ENCODE peak calls at places on chromosomes 12 and 14, in four cellular contexts. F is PC-9, D is GM23248, O is SK-N-SH. K is an unnamed sample.

GRCh38 chr12:55743967-55744931 is 1.3 kb downstream of the GDF11 start:
- DNase-seq in D (peak; percentile 41), F (no peak), O (peak; percentile 49), K (no peak)

GRCh38 chr12:6323340-6323994 is 13.0 kb downstream of the PLEKHG6 start:
- DNase-seq in D (peak; percentile 98), F (peak; percentile 75), O (peak; percentile 63), K (peak; percentile 64)

GRCh38 chr12:6116481-6117021 is 7.9 kb downstream of the VWF start:
- DNase-seq in D (no peak), O (no peak), F (peak; percentile 36), K (no peak)

GRCh38 chr12:47818382-47818700 is 1.4 kb downstream of the HDAC7 start:
- DNase-seq in O (no peak), F (no peak), D (peak; percentile 70), K (no peak)

GRCh38 chr12:8658361-8658760 is 4.3 kb downstream of the MFAP5 start:
- DNase-seq in O (no peak), F (peak; percentile 49), D (peak; percentile 88), K (no peak)

GRCh38 chr14:69675246-69675583 is 63.8 kb downstream of the SUSD6 start:
- DNase-seq in D (peak; percentile 26), F (no peak), O (no peak), K (no peak)

GRCh38 chr12:104414581-104415305 is 42.0 kb upstream of the CHST11 start:
- DNase-seq in F (peak; percentile 53), O (no peak), D (no peak), K (no peak)

GRCh38 chr12:27653661-27654060 is 42.6 kb upstream of the REP15 start:
- DNase-seq in F (no peak), O (no peak), D (no peak), K (no peak)

GRCh38 chr14:55025948-55026347 is 951 bp downstream of the WDHD1 start:
- DNase-seq in O (no peak), D (peak; percentile 7), F (no peak), K (no peak)

GRCh38 chr12:41988715-41989114 is 156.0 kb downstream of the GXYLT1 start:
- DNase-seq in O (no peak), D (no peak), F (no peak), K (no peak)

GRCh38 chr12:61213646-61214045 is 1046.6 kb upstream of the USP15 start:
- DNase-seq in D (no peak), O (no peak), F (no peak), K (peak; percentile 21)

GRCh38 chr12:113222730-113223531 is 1.7 kb downstream of the TPCN1 start:
- DNase-seq in D (peak; percentile 84), F (no peak), O (no peak), K (peak; percentile 66)

GRCh38 chr12:51631021-51631420 is 40.0 kb downstream of the SCN8A start:
- DNase-seq in O (no peak), F (no peak), D (no peak), K (no peak)

GRCh38 chr12:96578526-96579125 is 89.2 kb downstream of the CFAP54 start:
- DNase-seq in F (no peak), O (peak; percentile 32), D (peak; percentile 80), K (peak; percentile 84)

GRCh38 chr12:92992041-92992440 is 62.9 kb upstream of the EEA1 start:
- DNase-seq in O (no peak), D (peak; percentile 58), F (no peak), K (no peak)

GRCh38 chr12:124109760-124110159 is 136.7 kb downstream of the ZNF664 start:
- DNase-seq in F (peak; percentile 3), D (peak; percentile 34), O (peak; percentile 57), K (peak; percentile 83)

GRCh38 chr12:74418573-74418972 is 119.1 kb upstream of the ATXN7L3B start:
- DNase-seq in O (no peak), F (no peak), D (no peak), K (no peak)

GRCh38 chr14:61923348-61923747 is 161.1 kb downstream of the SNAPC1 start:
- DNase-seq in D (peak; percentile 64), F (no peak), O (no peak), K (no peak)

GRCh38 chr12:124577986-124578385 is 10.6 kb upstream of the NCOR2 start:
- DNase-seq in F (no peak), D (no peak), O (no peak), K (no peak)

GRCh38 chr12:24066865-24067264 is 117.4 kb upstream of the SOX5 start:
- DNase-seq in O (no peak), F (no peak), D (peak; percentile 0), K (no peak)

GRCh38 chr12:111412007-111412829 is 6.5 kb downstream of the SH2B3 start:
- DNase-seq in D (peak; percentile 17), O (peak; percentile 41), F (no peak), K (no peak)

GRCh38 chr12:11092128-11092527 is at the start of gene TAS2R43:
- DNase-seq in D (no peak), O (no peak), F (no peak), K (no peak)

GRCh38 chr12:76422154-76422877 is 74.1 kb upstream of the BBS10 start:
- DNase-seq in O (peak; percentile 5), D (peak; percentile 43), F (no peak), K (no peak)

GRCh38 chr12:11758838-11759509 is 109.5 kb downstream of the ETV6 start:
- DNase-seq in O (no peak), F (no peak), D (no peak), K (no peak)

GRCh38 chr12:1529862-1530591 is 64.4 kb downstream of the FBXL14 start:
- DNase-seq in O (peak; percentile 81), F (peak; percentile 41), D (peak; percentile 72), K (no peak)

GRCh38 chr12:26125451-26126339 is 858 bp upstream of the BHLHE41 start:
- DNase-seq in O (peak; percentile 83), D (peak; percentile 91), F (peak; percentile 92), K (peak; percentile 74)

GRCh38 chr12:88417531-88417930 is 162.7 kb downstream of the KITLG start:
- DNase-seq in F (no peak), O (no peak), D (no peak), K (no peak)

GRCh38 chr14:50763386-50764007 is 67.5 kb downstream of the NIN start:
- DNase-seq in F (no peak), O (no peak), D (peak; percentile 87), K (no peak)

GRCh38 chr12:71164877-71165197 is 7.0 kb upstream of the TSPAN8 start:
- DNase-seq in O (no peak), F (no peak), D (no peak), K (no peak)

DNA sequence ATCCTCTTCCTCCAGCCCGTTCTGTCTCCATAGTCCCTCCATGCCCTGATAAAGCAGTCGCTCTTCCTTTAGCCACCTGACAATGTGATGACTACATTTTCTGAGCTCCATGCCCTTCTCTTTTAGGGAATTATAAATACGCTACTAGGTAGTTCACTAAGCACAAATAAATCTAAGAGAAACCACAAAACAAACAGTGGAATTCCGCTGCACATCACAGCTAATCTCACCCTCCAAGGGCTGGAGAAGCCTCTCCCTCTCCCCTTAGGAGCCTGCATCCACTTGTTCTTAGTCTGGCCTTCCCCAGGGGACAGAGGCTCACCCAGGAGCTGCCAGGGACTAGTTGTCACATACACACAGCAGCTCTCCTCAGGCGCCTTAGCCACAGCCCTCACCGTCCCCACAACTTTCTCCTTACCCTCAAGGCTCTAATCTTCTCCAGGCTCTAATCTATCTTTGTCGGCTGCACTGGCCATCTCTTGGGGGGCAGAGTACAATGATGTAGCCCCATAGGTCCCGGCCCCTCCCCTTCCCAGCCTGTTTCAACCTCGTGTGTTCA is 55.9 kb upstream of the GPR68 start:
- DNase-seq in O (no peak), D (no peak), F (no peak), K (no peak)
- H4K20me1 ChIP-seq in O (no peaks in the 10 kb centered on the region), D (no peaks in the 10 kb centered on the region), F (no peaks in the 10 kb centered on the region), K (peaks cover 6% of the 10 kb centered on the region)

DNA sequence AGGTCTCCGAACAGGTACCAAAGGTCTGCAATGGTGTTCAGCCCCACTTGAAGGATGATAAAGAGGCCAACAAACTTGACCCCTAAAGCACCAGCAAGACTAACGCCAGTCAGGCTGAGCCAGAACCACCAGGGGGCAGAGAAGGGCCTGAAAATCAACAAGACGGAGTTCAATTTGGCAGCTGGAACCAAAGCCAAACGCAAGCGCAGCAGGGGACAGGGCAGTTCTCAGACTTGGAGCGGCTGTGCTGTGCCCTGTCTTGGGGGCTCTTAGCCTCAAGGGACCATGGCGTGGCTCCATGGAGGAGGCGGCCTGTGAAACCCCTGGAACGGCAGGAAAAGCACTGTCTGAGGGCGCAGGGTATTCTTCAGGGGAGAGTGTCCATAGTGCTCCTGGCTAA is 19.6 kb downstream of the POMT2 start:
- DNase-seq in D (peak; percentile 84), O (peak; percentile 65), F (peak; percentile 49), K (peak; percentile 94)
- H3K27ac ChIP-seq in D (no peak overlapping the region), O (no peak overlapping the region), F (no peak overlapping the region), K (no peak overlapping the region)

GRCh38 chr14:99472937-99473336 is 7.7 kb downstream of the SETD3 start:
- DNase-seq in O (no peak), D (no peak), F (no peak), K (no peak)

GRCh38 chr14:99476864-99477263 is 3.8 kb downstream of the SETD3 start:
- DNase-seq in D (peak; percentile 74), O (no peak), F (no peak), K (no peak)

GRCh38 chr14:99475179-99475578 is 5.5 kb downstream of the SETD3 start:
- DNase-seq in D (no peak), F (no peak), O (no peak), K (no peak)

GRCh38 chr14:99478133-99478532 is 2.5 kb downstream of the SETD3 start:
- DNase-seq in D (no peak), O (no peak), F (no peak), K (no peak)

GRCh38 chr14:99475660-99476059 is 5.0 kb downstream of the SETD3 start:
- DNase-seq in D (no peak), F (no peak), O (no peak), K (no peak)
- H4K20me1 ChIP-seq in D (peaks cover 18% of the 10 kb centered on the region), F (peaks cover 6% of the 10 kb centered on the region), O (peaks cover 81% of the 10 kb centered on the region), K (peaks cover 38% of the 10 kb centered on the region)

GRCh38 chr12:132289356-132290202 is 39.8 kb downstream of the GALNT9 start:
- DNase-seq in O (no peak), D (no peak), F (peak; percentile 73), K (no peak)

GRCh38 chr12:132292328-132293319 is 36.8 kb downstream of the GALNT9 start:
- DNase-seq in F (no peak), O (no peak), D (no peak), K (no peak)

GRCh38 chr12:132288516-132289188 is 40.7 kb downstream of the GALNT9 start:
- DNase-seq in O (no peak), D (no peak), F (no peak), K (no peak)

GRCh38 chr12:132291402-132292175 is 37.8 kb downstream of the GALNT9 start:
- DNase-seq in O (no peak), D (no peak), F (no peak), K (no peak)

DNA sequence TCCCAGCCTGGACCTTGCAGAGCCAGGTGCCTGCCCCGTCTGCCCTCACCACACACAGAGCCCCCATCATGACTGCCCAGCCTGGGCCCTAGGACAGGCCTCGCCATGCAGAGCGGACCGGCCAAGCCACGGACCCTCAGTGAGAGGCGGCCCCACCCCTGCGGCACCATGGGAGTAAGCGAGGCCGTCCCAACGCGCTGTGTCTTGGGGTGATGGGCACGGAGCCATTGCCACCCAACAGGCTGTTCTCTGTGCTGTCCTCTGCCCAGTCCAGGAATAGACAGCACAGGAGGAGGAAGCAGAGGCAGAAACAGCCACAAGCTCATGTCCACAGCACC is 39.2 kb downstream of the GALNT9 start:
- DNase-seq in D (no peak), O (no peak), F (no peak), K (no peak)
- H3K27ac ChIP-seq in D (no peak overlapping the region), O (no peak overlapping the region), F (no peak overlapping the region), K (no peak overlapping the region)